ENCODE peak calls at places on chromosomes 6 and 20, in eight cellular contexts. One of them, this sample, is unnamed.
A peak's percentile ranks its signal among the peaks of the same experiment; 100 is the strongest.

GRCh38 chr6:170186006-170186908 is 104.6 kb downstream of the DLL1 start:
- DNase-seq in NCI-H1092 treated with DMSO at 0.1 percent for 48 hours: no peak
- DNase-seq in GM20000: no peak
- DNase-seq in HuH-7.5: no peak
- DNase-seq in transverse colon: no peak
- DNase-seq in stimulated activated CD4-positive, alpha-beta T cell treated with anti-CD3 and anti-CD28 coated beads, TNF-alpha, amount 100 ng/mL, for 1 hour: no peak
- DNase-seq in mesendoderm: no peak
- DNase-seq in NCI-H1105: no peak
- DNase-seq in this sample: no peak

GRCh38 chr20:19911810-19912382 is 105.3 kb upstream of the NAA20 start:
- DNase-seq in NCI-H1092 treated with DMSO at 0.1 percent for 48 hours: no peak
- DNase-seq in GM20000: peak; percentile 32
- DNase-seq in HuH-7.5: no peak
- DNase-seq in transverse colon: no peak
- DNase-seq in stimulated activated CD4-positive, alpha-beta T cell treated with anti-CD3 and anti-CD28 coated beads, TNF-alpha, amount 100 ng/mL, for 1 hour: no peak
- DNase-seq in mesendoderm: no peak
- DNase-seq in NCI-H1105: no peak
- DNase-seq in this sample: no peak

GRCh38 chr20:46638367-46639274 is 12.6 kb downstream of the SLC13A3 start:
- DNase-seq in NCI-H1092 treated with DMSO at 0.1 percent for 48 hours: no peak
- DNase-seq in GM20000: no peak
- DNase-seq in HuH-7.5: no peak
- DNase-seq in transverse colon: no peak
- DNase-seq in stimulated activated CD4-positive, alpha-beta T cell treated with anti-CD3 and anti-CD28 coated beads, TNF-alpha, amount 100 ng/mL, for 1 hour: no peak
- DNase-seq in mesendoderm: peak; percentile 69
- DNase-seq in NCI-H1105: no peak
- DNase-seq in this sample: no peak

GRCh38 chr6:53546256-53546655 is 1.4 kb upstream of the GCLC start:
- DNase-seq in NCI-H1092 treated with DMSO at 0.1 percent for 48 hours: no peak
- DNase-seq in GM20000: no peak
- DNase-seq in HuH-7.5: no peak
- DNase-seq in transverse colon: no peak
- DNase-seq in stimulated activated CD4-positive, alpha-beta T cell treated with anti-CD3 and anti-CD28 coated beads, TNF-alpha, amount 100 ng/mL, for 1 hour: no peak
- DNase-seq in mesendoderm: no peak
- DNase-seq in NCI-H1105: no peak
- DNase-seq in this sample: no peak

GRCh38 chr6:20582586-20583446 is 48.6 kb downstream of the CDKAL1 start:
- DNase-seq in NCI-H1092 treated with DMSO at 0.1 percent for 48 hours: no peak
- DNase-seq in GM20000: peak; percentile 6
- DNase-seq in HuH-7.5: no peak
- DNase-seq in transverse colon: no peak
- DNase-seq in stimulated activated CD4-positive, alpha-beta T cell treated with anti-CD3 and anti-CD28 coated beads, TNF-alpha, amount 100 ng/mL, for 1 hour: no peak
- DNase-seq in mesendoderm: no peak
- DNase-seq in NCI-H1105: no peak
- DNase-seq in this sample: no peak

GRCh38 chr6:44120692-44121443 is 6.4 kb downstream of the MRPL14 start:
- DNase-seq in NCI-H1092 treated with DMSO at 0.1 percent for 48 hours: no peak
- DNase-seq in GM20000: no peak
- DNase-seq in HuH-7.5: no peak
- DNase-seq in transverse colon: no peak
- DNase-seq in stimulated activated CD4-positive, alpha-beta T cell treated with anti-CD3 and anti-CD28 coated beads, TNF-alpha, amount 100 ng/mL, for 1 hour: no peak
- DNase-seq in mesendoderm: peak; percentile 64
- DNase-seq in NCI-H1105: no peak
- DNase-seq in this sample: no peak

GRCh38 chr20:17840423-17840822 is 128.2 kb downstream of the SNX5 start:
- DNase-seq in NCI-H1092 treated with DMSO at 0.1 percent for 48 hours: no peak
- DNase-seq in GM20000: no peak
- DNase-seq in HuH-7.5: no peak
- DNase-seq in transverse colon: no peak
- DNase-seq in stimulated activated CD4-positive, alpha-beta T cell treated with anti-CD3 and anti-CD28 coated beads, TNF-alpha, amount 100 ng/mL, for 1 hour: no peak
- DNase-seq in mesendoderm: no peak
- DNase-seq in NCI-H1105: no peak
- DNase-seq in this sample: no peak

GRCh38 chr20:41110930-41111577 is 26.3 kb upstream of the PLCG1 start:
- DNase-seq in NCI-H1092 treated with DMSO at 0.1 percent for 48 hours: no peak
- DNase-seq in GM20000: no peak
- DNase-seq in HuH-7.5: no peak
- DNase-seq in transverse colon: no peak
- DNase-seq in stimulated activated CD4-positive, alpha-beta T cell treated with anti-CD3 and anti-CD28 coated beads, TNF-alpha, amount 100 ng/mL, for 1 hour: no peak
- DNase-seq in mesendoderm: peak; percentile 27
- DNase-seq in NCI-H1105: no peak
- DNase-seq in this sample: no peak

GRCh38 chr6:4402477-4402976 is 267.2 kb upstream of the ECI2 start:
- DNase-seq in NCI-H1092 treated with DMSO at 0.1 percent for 48 hours: no peak
- DNase-seq in GM20000: no peak
- DNase-seq in HuH-7.5: no peak
- DNase-seq in transverse colon: no peak
- DNase-seq in stimulated activated CD4-positive, alpha-beta T cell treated with anti-CD3 and anti-CD28 coated beads, TNF-alpha, amount 100 ng/mL, for 1 hour: no peak
- DNase-seq in mesendoderm: peak; percentile 55
- DNase-seq in NCI-H1105: no peak
- DNase-seq in this sample: no peak

GRCh38 chr20:8940311-8940710 is 128.6 kb upstream of the PLCB4 start:
- DNase-seq in NCI-H1092 treated with DMSO at 0.1 percent for 48 hours: no peak
- DNase-seq in GM20000: no peak
- DNase-seq in HuH-7.5: no peak
- DNase-seq in transverse colon: no peak
- DNase-seq in stimulated activated CD4-positive, alpha-beta T cell treated with anti-CD3 and anti-CD28 coated beads, TNF-alpha, amount 100 ng/mL, for 1 hour: no peak
- DNase-seq in mesendoderm: no peak
- DNase-seq in NCI-H1105: no peak
- DNase-seq in this sample: no peak

GRCh38 chr20:32847964-32848363 is 10.8 kb upstream of the EFCAB8 start:
- DNase-seq in NCI-H1092 treated with DMSO at 0.1 percent for 48 hours: no peak
- DNase-seq in GM20000: no peak
- DNase-seq in HuH-7.5: no peak
- DNase-seq in transverse colon: no peak
- DNase-seq in stimulated activated CD4-positive, alpha-beta T cell treated with anti-CD3 and anti-CD28 coated beads, TNF-alpha, amount 100 ng/mL, for 1 hour: no peak
- DNase-seq in mesendoderm: no peak
- DNase-seq in NCI-H1105: no peak
- DNase-seq in this sample: no peak

GRCh38 chr20:17822540-17823155 is 122.9 kb downstream of the BANF2 start:
- DNase-seq in NCI-H1092 treated with DMSO at 0.1 percent for 48 hours: no peak
- DNase-seq in GM20000: no peak
- DNase-seq in HuH-7.5: no peak
- DNase-seq in transverse colon: no peak
- DNase-seq in stimulated activated CD4-positive, alpha-beta T cell treated with anti-CD3 and anti-CD28 coated beads, TNF-alpha, amount 100 ng/mL, for 1 hour: no peak
- DNase-seq in mesendoderm: no peak
- DNase-seq in NCI-H1105: no peak
- DNase-seq in this sample: no peak

GRCh38 chr6:26006086-26006939 is 43.7 kb downstream of the TRIM38 start:
- DNase-seq in NCI-H1092 treated with DMSO at 0.1 percent for 48 hours: no peak
- DNase-seq in GM20000: no peak
- DNase-seq in HuH-7.5: no peak
- DNase-seq in transverse colon: no peak
- DNase-seq in stimulated activated CD4-positive, alpha-beta T cell treated with anti-CD3 and anti-CD28 coated beads, TNF-alpha, amount 100 ng/mL, for 1 hour: no peak
- DNase-seq in mesendoderm: no peak
- DNase-seq in NCI-H1105: no peak
- DNase-seq in this sample: no peak

GRCh38 chr6:139508576-139508975 is 134.1 kb upstream of the CITED2 start:
- DNase-seq in NCI-H1092 treated with DMSO at 0.1 percent for 48 hours: no peak
- DNase-seq in GM20000: no peak
- DNase-seq in HuH-7.5: no peak
- DNase-seq in transverse colon: no peak
- DNase-seq in stimulated activated CD4-positive, alpha-beta T cell treated with anti-CD3 and anti-CD28 coated beads, TNF-alpha, amount 100 ng/mL, for 1 hour: no peak
- DNase-seq in mesendoderm: no peak
- DNase-seq in NCI-H1105: no peak
- DNase-seq in this sample: no peak

GRCh38 chr6:112691289-112691688 is 344.2 kb downstream of the RFPL4B start:
- DNase-seq in NCI-H1092 treated with DMSO at 0.1 percent for 48 hours: no peak
- DNase-seq in GM20000: no peak
- DNase-seq in HuH-7.5: no peak
- DNase-seq in transverse colon: no peak
- DNase-seq in stimulated activated CD4-positive, alpha-beta T cell treated with anti-CD3 and anti-CD28 coated beads, TNF-alpha, amount 100 ng/mL, for 1 hour: no peak
- DNase-seq in mesendoderm: peak; percentile 6
- DNase-seq in NCI-H1105: no peak
- DNase-seq in this sample: no peak

GRCh38 chr6:49557177-49557576 is 6.7 kb downstream of the C6orf141 start:
- DNase-seq in NCI-H1092 treated with DMSO at 0.1 percent for 48 hours: no peak
- DNase-seq in GM20000: no peak
- DNase-seq in HuH-7.5: no peak
- DNase-seq in transverse colon: no peak
- DNase-seq in stimulated activated CD4-positive, alpha-beta T cell treated with anti-CD3 and anti-CD28 coated beads, TNF-alpha, amount 100 ng/mL, for 1 hour: no peak
- DNase-seq in mesendoderm: no peak
- DNase-seq in NCI-H1105: no peak
- DNase-seq in this sample: peak; percentile 8

GRCh38 chr6:108260126-108260808 is 573 bp downstream of the SNX3 start:
- DNase-seq in NCI-H1092 treated with DMSO at 0.1 percent for 48 hours: peak; percentile 29
- DNase-seq in GM20000: peak; percentile 64
- DNase-seq in HuH-7.5: peak; percentile 43
- DNase-seq in transverse colon: peak; percentile 46
- DNase-seq in stimulated activated CD4-positive, alpha-beta T cell treated with anti-CD3 and anti-CD28 coated beads, TNF-alpha, amount 100 ng/mL, for 1 hour: peak; percentile 0
- DNase-seq in mesendoderm: peak; percentile 76
- DNase-seq in NCI-H1105: peak; percentile 31
- DNase-seq in this sample: peak; percentile 0

GRCh38 chr20:23050847-23051627 is 1.6 kb upstream of the THBD start:
- DNase-seq in NCI-H1092 treated with DMSO at 0.1 percent for 48 hours: no peak
- DNase-seq in GM20000: no peak
- DNase-seq in HuH-7.5: no peak
- DNase-seq in transverse colon: peak; percentile 54
- DNase-seq in stimulated activated CD4-positive, alpha-beta T cell treated with anti-CD3 and anti-CD28 coated beads, TNF-alpha, amount 100 ng/mL, for 1 hour: no peak
- DNase-seq in mesendoderm: peak; percentile 96
- DNase-seq in NCI-H1105: no peak
- DNase-seq in this sample: no peak

GRCh38 chr20:38050691-38051090 is 17.1 kb downstream of the RPRD1B start:
- DNase-seq in NCI-H1092 treated with DMSO at 0.1 percent for 48 hours: no peak
- DNase-seq in GM20000: no peak
- DNase-seq in HuH-7.5: no peak
- DNase-seq in transverse colon: no peak
- DNase-seq in stimulated activated CD4-positive, alpha-beta T cell treated with anti-CD3 and anti-CD28 coated beads, TNF-alpha, amount 100 ng/mL, for 1 hour: no peak
- DNase-seq in mesendoderm: no peak
- DNase-seq in NCI-H1105: no peak
- DNase-seq in this sample: no peak

GRCh38 chr6:166032366-166033171 is 135.1 kb downstream of the TBXT start:
- DNase-seq in NCI-H1092 treated with DMSO at 0.1 percent for 48 hours: no peak
- DNase-seq in GM20000: no peak
- DNase-seq in HuH-7.5: no peak
- DNase-seq in transverse colon: peak; percentile 22
- DNase-seq in stimulated activated CD4-positive, alpha-beta T cell treated with anti-CD3 and anti-CD28 coated beads, TNF-alpha, amount 100 ng/mL, for 1 hour: no peak
- DNase-seq in mesendoderm: peak; percentile 85
- DNase-seq in NCI-H1105: no peak
- DNase-seq in this sample: no peak

GRCh38 chr20:11920083-11920482 is 2.4 kb downstream of the BTBD3 start:
- DNase-seq in NCI-H1092 treated with DMSO at 0.1 percent for 48 hours: no peak
- DNase-seq in GM20000: no peak
- DNase-seq in HuH-7.5: no peak
- DNase-seq in transverse colon: no peak
- DNase-seq in stimulated activated CD4-positive, alpha-beta T cell treated with anti-CD3 and anti-CD28 coated beads, TNF-alpha, amount 100 ng/mL, for 1 hour: no peak
- DNase-seq in mesendoderm: no peak
- DNase-seq in NCI-H1105: no peak
- DNase-seq in this sample: no peak

GRCh38 chr20:208937-209566 is 18.0 kb upstream of the DEFB129 start:
- DNase-seq in NCI-H1092 treated with DMSO at 0.1 percent for 48 hours: peak; percentile 65
- DNase-seq in GM20000: peak; percentile 41
- DNase-seq in HuH-7.5: peak; percentile 11
- DNase-seq in transverse colon: no peak
- DNase-seq in stimulated activated CD4-positive, alpha-beta T cell treated with anti-CD3 and anti-CD28 coated beads, TNF-alpha, amount 100 ng/mL, for 1 hour: no peak
- DNase-seq in mesendoderm: peak; percentile 54
- DNase-seq in NCI-H1105: peak; percentile 20
- DNase-seq in this sample: peak; percentile 15

GRCh38 chr6:127092486-127092885 is 26.0 kb upstream of the RSPO3 start:
- DNase-seq in NCI-H1092 treated with DMSO at 0.1 percent for 48 hours: no peak
- DNase-seq in GM20000: no peak
- DNase-seq in HuH-7.5: no peak
- DNase-seq in transverse colon: no peak
- DNase-seq in stimulated activated CD4-positive, alpha-beta T cell treated with anti-CD3 and anti-CD28 coated beads, TNF-alpha, amount 100 ng/mL, for 1 hour: no peak
- DNase-seq in mesendoderm: no peak
- DNase-seq in NCI-H1105: no peak
- DNase-seq in this sample: no peak

GRCh38 chr6:1322725-1323219 is 10.9 kb downstream of the FOXQ1 start:
- DNase-seq in NCI-H1092 treated with DMSO at 0.1 percent for 48 hours: no peak
- DNase-seq in GM20000: no peak
- DNase-seq in HuH-7.5: no peak
- DNase-seq in transverse colon: no peak
- DNase-seq in stimulated activated CD4-positive, alpha-beta T cell treated with anti-CD3 and anti-CD28 coated beads, TNF-alpha, amount 100 ng/mL, for 1 hour: no peak
- DNase-seq in mesendoderm: peak; percentile 47
- DNase-seq in NCI-H1105: no peak
- DNase-seq in this sample: no peak

GRCh38 chr20:48783533-48784272 is 44.1 kb downstream of the PREX1 start:
- DNase-seq in NCI-H1092 treated with DMSO at 0.1 percent for 48 hours: no peak
- DNase-seq in GM20000: no peak
- DNase-seq in HuH-7.5: no peak
- DNase-seq in transverse colon: no peak
- DNase-seq in stimulated activated CD4-positive, alpha-beta T cell treated with anti-CD3 and anti-CD28 coated beads, TNF-alpha, amount 100 ng/mL, for 1 hour: no peak
- DNase-seq in mesendoderm: no peak
- DNase-seq in NCI-H1105: no peak
- DNase-seq in this sample: no peak

GRCh38 chr6:133241901-133242760 is 974 bp downstream of the EYA4 start:
- DNase-seq in NCI-H1092 treated with DMSO at 0.1 percent for 48 hours: peak; percentile 73
- DNase-seq in GM20000: no peak
- DNase-seq in HuH-7.5: peak; percentile 37
- DNase-seq in transverse colon: no peak
- DNase-seq in stimulated activated CD4-positive, alpha-beta T cell treated with anti-CD3 and anti-CD28 coated beads, TNF-alpha, amount 100 ng/mL, for 1 hour: no peak
- DNase-seq in mesendoderm: peak; percentile 62
- DNase-seq in NCI-H1105: no peak
- DNase-seq in this sample: no peak

GRCh38 chr20:20198011-20198410 is 145.7 kb downstream of the CFAP61 start:
- DNase-seq in NCI-H1092 treated with DMSO at 0.1 percent for 48 hours: peak; percentile 6
- DNase-seq in GM20000: no peak
- DNase-seq in HuH-7.5: no peak
- DNase-seq in transverse colon: no peak
- DNase-seq in stimulated activated CD4-positive, alpha-beta T cell treated with anti-CD3 and anti-CD28 coated beads, TNF-alpha, amount 100 ng/mL, for 1 hour: no peak
- DNase-seq in mesendoderm: no peak
- DNase-seq in NCI-H1105: no peak
- DNase-seq in this sample: no peak

This sample was measured in NCI-H2081.